ENCODE peak calls at places on chromosomes 5 and 9, in six cellular contexts. T is stimulated activated CD4-positive, alpha-beta T cell treated with anti-CD3 and anti-CD28 coated beads, TNF-alpha, amount 100 ng/mL, for 48 hours; P is nucleus accumbens; A is iris pigment epithelial cell; C is left cardiac atrium; M is germinal center. H is an unnamed sample.

GRCh38 chr9:31733166-31733565 is 651.3 kb upstream of the ACO1 start:
- DNase-seq in T (no peak), P (no peak), A (no peak), C (no peak), M (no peak), H (no peak)

GRCh38 chr5:144328505-144328904 is 157.8 kb downstream of the KCTD16 start:
- DNase-seq in T (no peak), P (no peak), A (no peak), C (no peak), M (no peak), H (no peak)

GRCh38 chr5:132425009-132425937 is 55.8 kb downstream of the SLC22A5 start:
- DNase-seq in T (peak; percentile 77), P (no peak), A (peak; percentile 92), C (no peak), M (peak; percentile 84), H (no peak)

GRCh38 chr9:12818431-12819000 is 43.7 kb downstream of the LURAP1L start:
- DNase-seq in T (no peak), P (no peak), A (peak; percentile 60), C (peak; percentile 24), M (no peak), H (no peak)

GRCh38 chr9:94920439-94920951 is 194.0 kb downstream of the AOPEP start:
- DNase-seq in T (no peak), P (no peak), A (peak; percentile 60), C (peak; percentile 71), M (no peak), H (no peak)

GRCh38 chr5:109161914-109162683 is 247.7 kb downstream of the PJA2 start:
- DNase-seq in T (no peak), P (no peak), A (peak; percentile 62), C (no peak), M (no peak), H (no peak)

GRCh38 chr9:76691761-76692313 is 72.4 kb upstream of the PCA3 start:
- DNase-seq in T (no peak), P (peak; percentile 46), A (no peak), C (no peak), M (no peak), H (no peak)

GRCh38 chr5:179558912-179559279 is 8.5 kb downstream of the RUFY1 start:
- DNase-seq in T (no peak), P (no peak), A (peak; percentile 52), C (no peak), M (peak; percentile 37), H (no peak)

GRCh38 chr5:119270121-119270565 is 85.7 kb upstream of the TNFAIP8 start:
- DNase-seq in T (no peak), P (no peak), A (no peak), C (no peak), M (no peak), H (no peak)

GRCh38 chr5:133967715-133968056 is 739 bp downstream of the C5orf15 start:
- DNase-seq in T (no peak), P (no peak), A (peak; percentile 70), C (no peak), M (no peak), H (no peak)

GRCh38 chr5:40518511-40518917 is 161.2 kb upstream of the PTGER4 start:
- DNase-seq in T (peak; percentile 21), P (no peak), A (peak; percentile 69), C (no peak), M (no peak), H (no peak)

GRCh38 chr9:133991964-133992779 is at the start of gene VAV2:
- DNase-seq in T (no peak), P (no peak), A (peak; percentile 59), C (peak; percentile 74), M (peak; percentile 44), H (no peak)

GRCh38 chr5:96297290-96297689 is 135.8 kb downstream of the PCSK1 start:
- DNase-seq in T (no peak), P (no peak), A (peak; percentile 93), C (no peak), M (no peak), H (no peak)

H was measured in NCI-H1048.